ENCODE peak calls at places on chromosome 2, in seven cellular contexts. Z is astrocyte; Y is posterior cingulate gyrus; H is central memory CD4-positive, alpha-beta T cell; L is KG1; G is neural crest cell; D is NCI-H1694 treated with DMSO at 0.1 percent for 48 hours. X is an unnamed sample.

GRCh38 chr2:147945660-147946059 is 74.9 kb downstream of the ORC4 start:
- DNase-seq in Z (no peak), Y (no peak), H (no peak), L (no peak), G (no peak), D (no peak), X (peak)

GRCh38 chr2:2875831-2876230 is 501.8 kb downstream of the EIPR1 start:
- DNase-seq in Z (no peak), Y (no peak), H (no peak), L (no peak), G (no peak), D (no peak), X (no peak)

GRCh38 chr2:217249490-217250451 is 389.9 kb upstream of the TNP1 start:
- DNase-seq in Z (no peak), Y (no peak), H (no peak), L (no peak), G (no peak), D (no peak), X (no peak)

GRCh38 chr2:20452551-20452950 is 5.7 kb downstream of the RHOB start:
- DNase-seq in Z (peak), Y (no peak), H (no peak), L (no peak), G (no peak), D (no peak), X (peak)

GRCh38 chr2:190205643-190206042 is 114.0 kb downstream of the HIBCH start:
- DNase-seq in Z (peak), Y (no peak), H (no peak), L (no peak), G (no peak), D (no peak), X (no peak)

GRCh38 chr2:197097578-197098366 is 171.3 kb upstream of the PGAP1 start:
- DNase-seq in Z (peak), Y (no peak), H (no peak), L (no peak), G (no peak), D (no peak), X (peak)

GRCh38 chr2:30514134-30514860 is 67.3 kb downstream of the LCLAT1 start:
- DNase-seq in Z (peak), Y (no peak), H (no peak), L (no peak), G (no peak), D (peak), X (peak)

GRCh38 chr2:86393521-86394490 is 47.4 kb upstream of the KDM3A start:
- DNase-seq in Z (peak), Y (no peak), H (no peak), L (no peak), G (no peak), D (no peak), X (peak)

GRCh38 chr2:10215393-10215935 is 87.2 kb upstream of the HPCAL1 start:
- DNase-seq in Z (peak), Y (no peak), H (no peak), L (no peak), G (no peak), D (no peak), X (peak)

GRCh38 chr2:101106453-101107181 is 44.6 kb downstream of the TBC1D8 start:
- DNase-seq in Z (no peak), Y (no peak), H (no peak), L (no peak), G (no peak), D (no peak), X (peak)

GRCh38 chr2:235394278-235394828 is 99.5 kb upstream of the AGAP1 start:
- DNase-seq in Z (peak), Y (no peak), H (no peak), L (no peak), G (no peak), D (no peak), X (peak)

GRCh38 chr2:109454304-109454703 is 159.5 kb downstream of the SEPTIN10 start:
- DNase-seq in Z (no peak), Y (no peak), H (no peak), L (no peak), G (no peak), D (no peak), X (no peak)

GRCh38 chr2:7725132-7725849 is 808.1 kb downstream of the RNF144A start:
- DNase-seq in Z (no peak), Y (no peak), H (peak), L (no peak), G (no peak), D (peak), X (peak)

GRCh38 chr2:178193496-178193822 is 853 bp upstream of the OSBPL6 start:
- DNase-seq in Z (no peak), Y (no peak), H (no peak), L (no peak), G (no peak), D (no peak), X (no peak)

GRCh38 chr2:98086491-98087446 is at the start of gene VWA3B:
- DNase-seq in Z (peak), Y (peak), H (no peak), L (no peak), G (peak), D (no peak), X (no peak)

GRCh38 chr2:232028631-232029030 is 67.1 kb downstream of the DIS3L2 start:
- DNase-seq in Z (peak), Y (no peak), H (no peak), L (no peak), G (no peak), D (no peak), X (no peak)

GRCh38 chr2:191345788-191346187 is 100.6 kb downstream of the MYO1B start:
- DNase-seq in Z (peak), Y (no peak), H (no peak), L (no peak), G (no peak), D (no peak), X (peak)

GRCh38 chr2:239122711-239123110 is 274.8 kb downstream of the TWIST2 start:
- DNase-seq in Z (no peak), Y (no peak), H (no peak), L (no peak), G (no peak), D (no peak), X (no peak)

GRCh38 chr2:174334278-174334715 is 457 bp upstream of the SP9 start:
- DNase-seq in Z (no peak), Y (no peak), H (no peak), L (no peak), G (no peak), D (peak), X (no peak)

GRCh38 chr2:74179063-74179865 is 585 bp upstream of the MOB1A start:
- DNase-seq in Z (no peak), Y (no peak), H (no peak), L (no peak), G (no peak), D (no peak), X (no peak)

GRCh38 chr2:241329669-241330615 is 14.2 kb downstream of the SEPTIN2 start:
- DNase-seq in Z (no peak), Y (no peak), H (no peak), L (no peak), G (no peak), D (no peak), X (no peak)

GRCh38 chr2:189683348-189683747 is 8.9 kb downstream of the ANKAR start:
- DNase-seq in Z (no peak), Y (no peak), H (no peak), L (no peak), G (no peak), D (no peak), X (no peak)

GRCh38 chr2:230902180-230902899 is 22.7 kb downstream of the GPR55 start:
- DNase-seq in Z (peak), Y (no peak), H (peak), L (no peak), G (peak), D (peak), X (peak)

GRCh38 chr2:127593228-127594115 is 52.5 kb upstream of the GPR17 start:
- DNase-seq in Z (no peak), Y (no peak), H (no peak), L (no peak), G (no peak), D (no peak), X (no peak)